ENCODE peak calls at places on chromosomes 2 and 18, in ten cellular contexts. One of them, this sample, is unnamed.

GRCh38 chr2:121194626-121195025 is 90.4 kb downstream of the TFCP2L1 start:
- DNase-seq in activated naive CD4-positive, alpha-beta T cell: no peak
- DNase-seq in EH: no peak
- DNase-seq in effector CD4-positive, alpha-beta T cell: no peak
- DNase-seq in EL: no peak
- DNase-seq in MCF 10A: no peak
- DNase-seq in pulmonary artery endothelial cell: no peak
- DNase-seq in stimulated activated CD4-positive, alpha-beta T cell treated with anti-CD3 and anti-CD28 coated beads, Interleukin-12 subunit alpha, Interleukin-12 subunit beta, amount 100 ng/mL, for 4 hours: no peak
- DNase-seq in T-helper 2 cell: no peak
- DNase-seq in iris pigment epithelial cell: no peak
- DNase-seq in this sample: no peak

GRCh38 chr2:71748227-71748626 is 294.9 kb downstream of the DYSF start:
- DNase-seq in activated naive CD4-positive, alpha-beta T cell: no peak
- DNase-seq in EH: peak
- DNase-seq in effector CD4-positive, alpha-beta T cell: no peak
- DNase-seq in EL: peak
- DNase-seq in MCF 10A: no peak
- DNase-seq in pulmonary artery endothelial cell: no peak
- DNase-seq in stimulated activated CD4-positive, alpha-beta T cell treated with anti-CD3 and anti-CD28 coated beads, Interleukin-12 subunit alpha, Interleukin-12 subunit beta, amount 100 ng/mL, for 4 hours: no peak
- DNase-seq in T-helper 2 cell: no peak
- DNase-seq in iris pigment epithelial cell: peak
- DNase-seq in this sample: peak

GRCh38 chr2:234169676-234170075 is 119.2 kb downstream of the SPP2 start:
- DNase-seq in activated naive CD4-positive, alpha-beta T cell: no peak
- DNase-seq in EH: no peak
- DNase-seq in effector CD4-positive, alpha-beta T cell: no peak
- DNase-seq in EL: no peak
- DNase-seq in MCF 10A: no peak
- DNase-seq in pulmonary artery endothelial cell: no peak
- DNase-seq in stimulated activated CD4-positive, alpha-beta T cell treated with anti-CD3 and anti-CD28 coated beads, Interleukin-12 subunit alpha, Interleukin-12 subunit beta, amount 100 ng/mL, for 4 hours: no peak
- DNase-seq in T-helper 2 cell: no peak
- DNase-seq in iris pigment epithelial cell: no peak
- DNase-seq in this sample: no peak

GRCh38 chr2:207352978-207353377 is 176.8 kb upstream of the CREB1 start:
- DNase-seq in activated naive CD4-positive, alpha-beta T cell: no peak
- DNase-seq in EH: peak
- DNase-seq in effector CD4-positive, alpha-beta T cell: no peak
- DNase-seq in EL: no peak
- DNase-seq in MCF 10A: peak
- DNase-seq in pulmonary artery endothelial cell: no peak
- DNase-seq in stimulated activated CD4-positive, alpha-beta T cell treated with anti-CD3 and anti-CD28 coated beads, Interleukin-12 subunit alpha, Interleukin-12 subunit beta, amount 100 ng/mL, for 4 hours: no peak
- DNase-seq in T-helper 2 cell: no peak
- DNase-seq in iris pigment epithelial cell: no peak
- DNase-seq in this sample: no peak

GRCh38 chr2:64645014-64645418 is 8.7 kb downstream of the SERTAD2 start:
- DNase-seq in activated naive CD4-positive, alpha-beta T cell: no peak
- DNase-seq in EH: peak
- DNase-seq in effector CD4-positive, alpha-beta T cell: no peak
- DNase-seq in EL: peak
- DNase-seq in MCF 10A: peak
- DNase-seq in pulmonary artery endothelial cell: no peak
- DNase-seq in stimulated activated CD4-positive, alpha-beta T cell treated with anti-CD3 and anti-CD28 coated beads, Interleukin-12 subunit alpha, Interleukin-12 subunit beta, amount 100 ng/mL, for 4 hours: no peak
- DNase-seq in T-helper 2 cell: no peak
- DNase-seq in iris pigment epithelial cell: peak
- DNase-seq in this sample: peak

GRCh38 chr2:3355951-3356569 is 21.6 kb downstream of the EIPR1 start:
- DNase-seq in activated naive CD4-positive, alpha-beta T cell: no peak
- DNase-seq in EH: no peak
- DNase-seq in effector CD4-positive, alpha-beta T cell: no peak
- DNase-seq in EL: no peak
- DNase-seq in MCF 10A: no peak
- DNase-seq in pulmonary artery endothelial cell: no peak
- DNase-seq in stimulated activated CD4-positive, alpha-beta T cell treated with anti-CD3 and anti-CD28 coated beads, Interleukin-12 subunit alpha, Interleukin-12 subunit beta, amount 100 ng/mL, for 4 hours: no peak
- DNase-seq in T-helper 2 cell: no peak
- DNase-seq in iris pigment epithelial cell: no peak
- DNase-seq in this sample: no peak

GRCh38 chr2:104702451-104702850 is 151.5 kb upstream of the POU3F3 start:
- DNase-seq in activated naive CD4-positive, alpha-beta T cell: no peak
- DNase-seq in EH: no peak
- DNase-seq in effector CD4-positive, alpha-beta T cell: no peak
- DNase-seq in EL: no peak
- DNase-seq in MCF 10A: no peak
- DNase-seq in pulmonary artery endothelial cell: no peak
- DNase-seq in stimulated activated CD4-positive, alpha-beta T cell treated with anti-CD3 and anti-CD28 coated beads, Interleukin-12 subunit alpha, Interleukin-12 subunit beta, amount 100 ng/mL, for 4 hours: no peak
- DNase-seq in T-helper 2 cell: no peak
- DNase-seq in iris pigment epithelial cell: no peak
- DNase-seq in this sample: no peak

GRCh38 chr2:150792780-150793300 is 305.4 kb upstream of the RND3 start:
- DNase-seq in activated naive CD4-positive, alpha-beta T cell: no peak
- DNase-seq in EH: no peak
- DNase-seq in effector CD4-positive, alpha-beta T cell: no peak
- DNase-seq in EL: no peak
- DNase-seq in MCF 10A: no peak
- DNase-seq in pulmonary artery endothelial cell: no peak
- DNase-seq in stimulated activated CD4-positive, alpha-beta T cell treated with anti-CD3 and anti-CD28 coated beads, Interleukin-12 subunit alpha, Interleukin-12 subunit beta, amount 100 ng/mL, for 4 hours: no peak
- DNase-seq in T-helper 2 cell: no peak
- DNase-seq in iris pigment epithelial cell: no peak
- DNase-seq in this sample: no peak

GRCh38 chr2:240593703-240594451 is 7.3 kb downstream of the CAPN10 start:
- DNase-seq in activated naive CD4-positive, alpha-beta T cell: no peak
- DNase-seq in EH: no peak
- DNase-seq in effector CD4-positive, alpha-beta T cell: no peak
- DNase-seq in EL: no peak
- DNase-seq in MCF 10A: no peak
- DNase-seq in pulmonary artery endothelial cell: no peak
- DNase-seq in stimulated activated CD4-positive, alpha-beta T cell treated with anti-CD3 and anti-CD28 coated beads, Interleukin-12 subunit alpha, Interleukin-12 subunit beta, amount 100 ng/mL, for 4 hours: no peak
- DNase-seq in T-helper 2 cell: no peak
- DNase-seq in iris pigment epithelial cell: no peak
- DNase-seq in this sample: no peak

GRCh38 chr18:55250729-55251128 is 291.5 kb upstream of the CCDC68 start:
- DNase-seq in activated naive CD4-positive, alpha-beta T cell: no peak
- DNase-seq in EH: peak
- DNase-seq in effector CD4-positive, alpha-beta T cell: no peak
- DNase-seq in EL: peak
- DNase-seq in MCF 10A: no peak
- DNase-seq in pulmonary artery endothelial cell: no peak
- DNase-seq in stimulated activated CD4-positive, alpha-beta T cell treated with anti-CD3 and anti-CD28 coated beads, Interleukin-12 subunit alpha, Interleukin-12 subunit beta, amount 100 ng/mL, for 4 hours: no peak
- DNase-seq in T-helper 2 cell: no peak
- DNase-seq in iris pigment epithelial cell: peak
- DNase-seq in this sample: no peak

GRCh38 chr2:102391530-102391929 is 31.4 kb upstream of the IL18RAP start:
- DNase-seq in activated naive CD4-positive, alpha-beta T cell: no peak
- DNase-seq in EH: no peak
- DNase-seq in effector CD4-positive, alpha-beta T cell: no peak
- DNase-seq in EL: no peak
- DNase-seq in MCF 10A: no peak
- DNase-seq in pulmonary artery endothelial cell: no peak
- DNase-seq in stimulated activated CD4-positive, alpha-beta T cell treated with anti-CD3 and anti-CD28 coated beads, Interleukin-12 subunit alpha, Interleukin-12 subunit beta, amount 100 ng/mL, for 4 hours: no peak
- DNase-seq in T-helper 2 cell: no peak
- DNase-seq in iris pigment epithelial cell: no peak
- DNase-seq in this sample: no peak

GRCh38 chr18:25350561-25351201 is 1.3 kb downstream of the ZNF521 start:
- DNase-seq in activated naive CD4-positive, alpha-beta T cell: no peak
- DNase-seq in EH: peak
- DNase-seq in effector CD4-positive, alpha-beta T cell: no peak
- DNase-seq in EL: peak
- DNase-seq in MCF 10A: no peak
- DNase-seq in pulmonary artery endothelial cell: no peak
- DNase-seq in stimulated activated CD4-positive, alpha-beta T cell treated with anti-CD3 and anti-CD28 coated beads, Interleukin-12 subunit alpha, Interleukin-12 subunit beta, amount 100 ng/mL, for 4 hours: no peak
- DNase-seq in T-helper 2 cell: no peak
- DNase-seq in iris pigment epithelial cell: peak
- DNase-seq in this sample: no peak

GRCh38 chr18:39702888-39703287 is 2137.3 kb upstream of the CELF4 start:
- DNase-seq in activated naive CD4-positive, alpha-beta T cell: no peak
- DNase-seq in EH: no peak
- DNase-seq in effector CD4-positive, alpha-beta T cell: no peak
- DNase-seq in EL: no peak
- DNase-seq in MCF 10A: no peak
- DNase-seq in pulmonary artery endothelial cell: no peak
- DNase-seq in stimulated activated CD4-positive, alpha-beta T cell treated with anti-CD3 and anti-CD28 coated beads, Interleukin-12 subunit alpha, Interleukin-12 subunit beta, amount 100 ng/mL, for 4 hours: no peak
- DNase-seq in T-helper 2 cell: no peak
- DNase-seq in iris pigment epithelial cell: no peak
- DNase-seq in this sample: no peak

GRCh38 chr2:27984153-27984552 is 93.6 kb downstream of the BABAM2 start:
- DNase-seq in activated naive CD4-positive, alpha-beta T cell: no peak
- DNase-seq in EH: no peak
- DNase-seq in effector CD4-positive, alpha-beta T cell: no peak
- DNase-seq in EL: no peak
- DNase-seq in MCF 10A: no peak
- DNase-seq in pulmonary artery endothelial cell: no peak
- DNase-seq in stimulated activated CD4-positive, alpha-beta T cell treated with anti-CD3 and anti-CD28 coated beads, Interleukin-12 subunit alpha, Interleukin-12 subunit beta, amount 100 ng/mL, for 4 hours: no peak
- DNase-seq in T-helper 2 cell: no peak
- DNase-seq in iris pigment epithelial cell: no peak
- DNase-seq in this sample: no peak

GRCh38 chr2:9941196-9941995 is 10.1 kb upstream of the GRHL1 start:
- DNase-seq in activated naive CD4-positive, alpha-beta T cell: no peak
- DNase-seq in EH: peak
- DNase-seq in effector CD4-positive, alpha-beta T cell: no peak
- DNase-seq in EL: peak
- DNase-seq in MCF 10A: no peak
- DNase-seq in pulmonary artery endothelial cell: no peak
- DNase-seq in stimulated activated CD4-positive, alpha-beta T cell treated with anti-CD3 and anti-CD28 coated beads, Interleukin-12 subunit alpha, Interleukin-12 subunit beta, amount 100 ng/mL, for 4 hours: no peak
- DNase-seq in T-helper 2 cell: no peak
- DNase-seq in iris pigment epithelial cell: peak
- DNase-seq in this sample: peak

GRCh38 chr18:10052871-10053270 is 139.1 kb downstream of the VAPA start:
- DNase-seq in activated naive CD4-positive, alpha-beta T cell: no peak
- DNase-seq in EH: peak
- DNase-seq in effector CD4-positive, alpha-beta T cell: no peak
- DNase-seq in EL: no peak
- DNase-seq in MCF 10A: no peak
- DNase-seq in pulmonary artery endothelial cell: no peak
- DNase-seq in stimulated activated CD4-positive, alpha-beta T cell treated with anti-CD3 and anti-CD28 coated beads, Interleukin-12 subunit alpha, Interleukin-12 subunit beta, amount 100 ng/mL, for 4 hours: no peak
- DNase-seq in T-helper 2 cell: no peak
- DNase-seq in iris pigment epithelial cell: no peak
- DNase-seq in this sample: no peak

GRCh38 chr2:231458368-231458767 is 5.9 kb downstream of the NCL start:
- DNase-seq in activated naive CD4-positive, alpha-beta T cell: no peak
- DNase-seq in EH: no peak
- DNase-seq in effector CD4-positive, alpha-beta T cell: no peak
- DNase-seq in EL: no peak
- DNase-seq in MCF 10A: no peak
- DNase-seq in pulmonary artery endothelial cell: no peak
- DNase-seq in stimulated activated CD4-positive, alpha-beta T cell treated with anti-CD3 and anti-CD28 coated beads, Interleukin-12 subunit alpha, Interleukin-12 subunit beta, amount 100 ng/mL, for 4 hours: no peak
- DNase-seq in T-helper 2 cell: no peak
- DNase-seq in iris pigment epithelial cell: no peak
- DNase-seq in this sample: no peak

GRCh38 chr2:27871805-27872204 is 18.4 kb downstream of the RBKS start:
- DNase-seq in activated naive CD4-positive, alpha-beta T cell: no peak
- DNase-seq in EH: no peak
- DNase-seq in effector CD4-positive, alpha-beta T cell: no peak
- DNase-seq in EL: no peak
- DNase-seq in MCF 10A: peak
- DNase-seq in pulmonary artery endothelial cell: no peak
- DNase-seq in stimulated activated CD4-positive, alpha-beta T cell treated with anti-CD3 and anti-CD28 coated beads, Interleukin-12 subunit alpha, Interleukin-12 subunit beta, amount 100 ng/mL, for 4 hours: no peak
- DNase-seq in T-helper 2 cell: no peak
- DNase-seq in iris pigment epithelial cell: no peak
- DNase-seq in this sample: no peak

GRCh38 chr2:12287220-12287751 is 429.4 kb upstream of the TRIB2 start:
- DNase-seq in activated naive CD4-positive, alpha-beta T cell: no peak
- DNase-seq in EH: peak
- DNase-seq in effector CD4-positive, alpha-beta T cell: no peak
- DNase-seq in EL: peak
- DNase-seq in MCF 10A: peak
- DNase-seq in pulmonary artery endothelial cell: no peak
- DNase-seq in stimulated activated CD4-positive, alpha-beta T cell treated with anti-CD3 and anti-CD28 coated beads, Interleukin-12 subunit alpha, Interleukin-12 subunit beta, amount 100 ng/mL, for 4 hours: no peak
- DNase-seq in T-helper 2 cell: no peak
- DNase-seq in iris pigment epithelial cell: peak
- DNase-seq in this sample: no peak

GRCh38 chr2:207165121-207166038 is at the start of gene KLF7:
- DNase-seq in activated naive CD4-positive, alpha-beta T cell: peak
- DNase-seq in EH: peak
- DNase-seq in effector CD4-positive, alpha-beta T cell: peak
- DNase-seq in EL: peak
- DNase-seq in MCF 10A: peak
- DNase-seq in pulmonary artery endothelial cell: no peak
- DNase-seq in stimulated activated CD4-positive, alpha-beta T cell treated with anti-CD3 and anti-CD28 coated beads, Interleukin-12 subunit alpha, Interleukin-12 subunit beta, amount 100 ng/mL, for 4 hours: peak
- DNase-seq in T-helper 2 cell: peak
- DNase-seq in iris pigment epithelial cell: peak
- DNase-seq in this sample: no peak

GRCh38 chr2:38533180-38533579 is 69.5 kb downstream of the HNRNPLL start:
- DNase-seq in activated naive CD4-positive, alpha-beta T cell: no peak
- DNase-seq in EH: no peak
- DNase-seq in effector CD4-positive, alpha-beta T cell: no peak
- DNase-seq in EL: no peak
- DNase-seq in MCF 10A: no peak
- DNase-seq in pulmonary artery endothelial cell: no peak
- DNase-seq in stimulated activated CD4-positive, alpha-beta T cell treated with anti-CD3 and anti-CD28 coated beads, Interleukin-12 subunit alpha, Interleukin-12 subunit beta, amount 100 ng/mL, for 4 hours: no peak
- DNase-seq in T-helper 2 cell: no peak
- DNase-seq in iris pigment epithelial cell: no peak
- DNase-seq in this sample: no peak

GRCh38 chr2:45272549-45273245 is 263.4 kb upstream of the SIX2 start:
- DNase-seq in activated naive CD4-positive, alpha-beta T cell: no peak
- DNase-seq in EH: no peak
- DNase-seq in effector CD4-positive, alpha-beta T cell: no peak
- DNase-seq in EL: no peak
- DNase-seq in MCF 10A: no peak
- DNase-seq in pulmonary artery endothelial cell: no peak
- DNase-seq in stimulated activated CD4-positive, alpha-beta T cell treated with anti-CD3 and anti-CD28 coated beads, Interleukin-12 subunit alpha, Interleukin-12 subunit beta, amount 100 ng/mL, for 4 hours: no peak
- DNase-seq in T-helper 2 cell: no peak
- DNase-seq in iris pigment epithelial cell: no peak
- DNase-seq in this sample: no peak

GRCh38 chr2:159902722-159903121 is 104.7 kb upstream of the CD302 start:
- DNase-seq in activated naive CD4-positive, alpha-beta T cell: no peak
- DNase-seq in EH: no peak
- DNase-seq in effector CD4-positive, alpha-beta T cell: no peak
- DNase-seq in EL: no peak
- DNase-seq in MCF 10A: no peak
- DNase-seq in pulmonary artery endothelial cell: no peak
- DNase-seq in stimulated activated CD4-positive, alpha-beta T cell treated with anti-CD3 and anti-CD28 coated beads, Interleukin-12 subunit alpha, Interleukin-12 subunit beta, amount 100 ng/mL, for 4 hours: no peak
- DNase-seq in T-helper 2 cell: no peak
- DNase-seq in iris pigment epithelial cell: no peak
- DNase-seq in this sample: no peak

GRCh38 chr2:8103085-8103708 is 578.7 kb upstream of the ID2 start:
- DNase-seq in activated naive CD4-positive, alpha-beta T cell: no peak
- DNase-seq in EH: peak
- DNase-seq in effector CD4-positive, alpha-beta T cell: no peak
- DNase-seq in EL: peak
- DNase-seq in MCF 10A: no peak
- DNase-seq in pulmonary artery endothelial cell: no peak
- DNase-seq in stimulated activated CD4-positive, alpha-beta T cell treated with anti-CD3 and anti-CD28 coated beads, Interleukin-12 subunit alpha, Interleukin-12 subunit beta, amount 100 ng/mL, for 4 hours: no peak
- DNase-seq in T-helper 2 cell: no peak
- DNase-seq in iris pigment epithelial cell: peak
- DNase-seq in this sample: no peak

GRCh38 chr2:37215255-37215654 is 16.1 kb downstream of the CEBPZ start:
- DNase-seq in activated naive CD4-positive, alpha-beta T cell: no peak
- DNase-seq in EH: no peak
- DNase-seq in effector CD4-positive, alpha-beta T cell: no peak
- DNase-seq in EL: no peak
- DNase-seq in MCF 10A: no peak
- DNase-seq in pulmonary artery endothelial cell: no peak
- DNase-seq in stimulated activated CD4-positive, alpha-beta T cell treated with anti-CD3 and anti-CD28 coated beads, Interleukin-12 subunit alpha, Interleukin-12 subunit beta, amount 100 ng/mL, for 4 hours: no peak
- DNase-seq in T-helper 2 cell: no peak
- DNase-seq in iris pigment epithelial cell: peak
- DNase-seq in this sample: no peak

GRCh38 chr2:228875152-228875875 is 395.8 kb downstream of the PID1 start:
- DNase-seq in activated naive CD4-positive, alpha-beta T cell: no peak
- DNase-seq in EH: peak
- DNase-seq in effector CD4-positive, alpha-beta T cell: no peak
- DNase-seq in EL: peak
- DNase-seq in MCF 10A: no peak
- DNase-seq in pulmonary artery endothelial cell: no peak
- DNase-seq in stimulated activated CD4-positive, alpha-beta T cell treated with anti-CD3 and anti-CD28 coated beads, Interleukin-12 subunit alpha, Interleukin-12 subunit beta, amount 100 ng/mL, for 4 hours: no peak
- DNase-seq in T-helper 2 cell: no peak
- DNase-seq in iris pigment epithelial cell: peak
- DNase-seq in this sample: peak

GRCh38 chr18:63869851-63870250 is 17.7 kb upstream of the SERPINB2 start:
- DNase-seq in activated naive CD4-positive, alpha-beta T cell: no peak
- DNase-seq in EH: peak
- DNase-seq in effector CD4-positive, alpha-beta T cell: no peak
- DNase-seq in EL: peak
- DNase-seq in MCF 10A: peak
- DNase-seq in pulmonary artery endothelial cell: no peak
- DNase-seq in stimulated activated CD4-positive, alpha-beta T cell treated with anti-CD3 and anti-CD28 coated beads, Interleukin-12 subunit alpha, Interleukin-12 subunit beta, amount 100 ng/mL, for 4 hours: no peak
- DNase-seq in T-helper 2 cell: no peak
- DNase-seq in iris pigment epithelial cell: peak
- DNase-seq in this sample: peak

GRCh38 chr2:98924038-98924437 is 12.0 kb downstream of the CRACDL start:
- DNase-seq in activated naive CD4-positive, alpha-beta T cell: no peak
- DNase-seq in EH: no peak
- DNase-seq in effector CD4-positive, alpha-beta T cell: no peak
- DNase-seq in EL: no peak
- DNase-seq in MCF 10A: no peak
- DNase-seq in pulmonary artery endothelial cell: no peak
- DNase-seq in stimulated activated CD4-positive, alpha-beta T cell treated with anti-CD3 and anti-CD28 coated beads, Interleukin-12 subunit alpha, Interleukin-12 subunit beta, amount 100 ng/mL, for 4 hours: no peak
- DNase-seq in T-helper 2 cell: no peak
- DNase-seq in iris pigment epithelial cell: no peak
- DNase-seq in this sample: no peak

This sample was measured in HTR-8/SVneo.